ENCODE peak calls at places on chromosomes 6 and 20, in four cellular contexts. H is AG04450, D is psoas muscle, I is esophagus squamous epithelium. M is an unnamed sample.
A peak's percentile ranks its signal among the peaks of the same experiment; 100 is the strongest.

GRCh38 chr20:37075932-37076685 is 19.7 kb downstream of the RBL1 start:
- DNase-seq in H (no peak), D (no peak), I (no peak), M (no peak)

GRCh38 chr6:70954750-70955149 is 2.1 kb downstream of the B3GAT2 start:
- DNase-seq in H (no peak), D (no peak), I (no peak), M (no peak)

GRCh38 chr20:17522528-17522927 is 8.7 kb downstream of the BFSP1 start:
- DNase-seq in H (no peak), D (no peak), I (no peak), M (no peak)

GRCh38 chr6:33885121-33886057 is 81.6 kb upstream of the MLN start:
- DNase-seq in H (no peak), D (peak; percentile 27), I (no peak), M (no peak)

GRCh38 chr6:112481256-112481655 is 134.1 kb downstream of the RFPL4B start:
- DNase-seq in H (no peak), D (no peak), I (no peak), M (no peak)

GRCh38 chr6:498795-499231 is 107.3 kb downstream of the IRF4 start:
- DNase-seq in H (no peak), D (no peak), I (no peak), M (no peak)

GRCh38 chr6:34534656-34535055 is 21.5 kb downstream of the SPDEF start:
- DNase-seq in H (no peak), D (no peak), I (no peak), M (no peak)

GRCh38 chr20:32040142-32040953 is 11.7 kb upstream of the HCK start:
- DNase-seq in H (no peak), D (no peak), I (no peak), M (no peak)

GRCh38 chr20:11380283-11380682 is 537.4 kb upstream of the BTBD3 start:
- DNase-seq in H (no peak), D (no peak), I (no peak), M (no peak)

GRCh38 chr20:44429017-44429339 is 46.7 kb upstream of the TTPAL start:
- DNase-seq in H (no peak), D (no peak), I (no peak), M (no peak)

GRCh38 chr20:20024942-20025341 is 7.8 kb downstream of the NAA20 start:
- DNase-seq in H (no peak), D (no peak), I (no peak), M (no peak)

GRCh38 chr20:33444797-33445560 is 1.4 kb upstream of the SNTA1 start:
- DNase-seq in H (no peak), D (no peak), I (no peak), M (no peak)

GRCh38 chr20:50387996-50388332 is 122.2 kb upstream of the PTPN1 start:
- DNase-seq in H (no peak), D (no peak), I (no peak), M (no peak)

GRCh38 chr6:43803055-43803782 is 33.2 kb downstream of the VEGFA start:
- DNase-seq in H (no peak), D (peak; percentile 82), I (no peak), M (no peak)

GRCh38 chr6:7978736-7979135 is 68.1 kb upstream of the TXNDC5 start:
- DNase-seq in H (no peak), D (no peak), I (no peak), M (no peak)

GRCh38 chr20:33673411-33674293 is 576 bp downstream of the NECAB3 start:
- DNase-seq in H (no peak), D (peak; percentile 57), I (no peak), M (no peak)

GRCh38 chr20:54123587-54124180 is 50.1 kb downstream of the CYP24A1 start:
- DNase-seq in H (no peak), D (no peak), I (no peak), M (no peak)

GRCh38 chr6:28413681-28414080 is 14.1 kb upstream of the ZSCAN12 start:
- DNase-seq in H (no peak), D (no peak), I (no peak), M (no peak)

GRCh38 chr6:155146205-155146604 is 117.6 kb upstream of the CLDN20 start:
- DNase-seq in H (no peak), D (no peak), I (no peak), M (no peak)

GRCh38 chr6:164532546-164533362 is 776.7 kb downstream of the C6orf118 start:
- DNase-seq in H (no peak), D (no peak), I (no peak), M (no peak)

GRCh38 chr20:13786143-13786828 is 1.5 kb downstream of the NDUFAF5 start:
- DNase-seq in H (no peak), D (no peak), I (no peak), M (no peak)

GRCh38 chr6:16494781-16495180 is 256.4 kb downstream of the GMPR start:
- DNase-seq in H (no peak), D (no peak), I (no peak), M (no peak)

GRCh38 chr6:44004136-44004535 is 123.1 kb downstream of the MRPL14 start:
- DNase-seq in H (no peak), D (no peak), I (no peak), M (no peak)

GRCh38 chr6:7974932-7975763 is 64.6 kb upstream of the TXNDC5 start:
- DNase-seq in H (peak; percentile 42), D (peak; percentile 83), I (no peak), M (peak; percentile 85)

GRCh38 chr20:35302421-35303335 is 10.5 kb upstream of the FAM83C start:
- DNase-seq in H (no peak), D (no peak), I (no peak), M (no peak)

DNA sequence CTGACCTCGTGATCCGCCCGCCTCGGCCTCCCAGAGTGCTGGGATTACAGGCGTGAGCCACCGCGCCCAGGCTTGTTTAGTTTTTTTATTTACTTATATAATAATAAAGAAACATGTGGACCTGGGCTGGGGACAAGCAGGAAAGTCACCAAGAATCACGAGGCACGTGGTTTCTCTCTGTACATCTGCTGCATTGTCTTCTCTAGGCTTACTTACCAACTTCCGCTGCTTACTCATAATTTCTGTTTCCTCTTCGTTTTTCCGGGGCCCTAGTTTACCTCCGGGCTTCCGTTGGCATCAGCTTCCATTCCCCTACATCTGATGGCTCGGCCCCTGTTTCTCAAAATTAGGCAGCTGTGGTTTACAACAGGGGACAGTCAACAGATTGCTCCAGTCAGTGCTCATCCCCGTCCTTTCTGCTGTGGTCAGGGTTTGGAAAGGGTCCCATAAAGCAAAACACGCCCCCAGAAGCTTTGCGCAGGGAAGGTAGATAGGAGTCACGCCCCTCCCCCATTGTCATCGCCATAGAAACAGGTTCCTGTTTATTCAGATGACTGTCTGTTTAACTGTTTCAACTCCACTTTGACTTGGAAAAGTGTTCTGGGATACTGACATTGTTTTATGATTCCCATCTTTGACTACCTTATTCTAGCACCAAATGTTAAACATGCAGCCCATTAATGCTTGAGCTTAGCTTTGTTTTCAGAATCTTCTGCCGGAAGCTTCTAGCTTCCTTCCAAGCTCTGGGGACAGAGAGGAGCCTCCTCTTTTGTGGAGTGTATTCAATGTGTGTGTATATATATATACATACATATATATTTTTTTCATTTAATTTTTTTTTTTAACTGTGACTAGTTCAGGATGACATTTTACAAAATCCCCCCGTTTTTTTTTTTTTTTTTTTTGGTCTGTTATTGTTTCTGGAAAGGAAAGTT is 32.0 kb upstream of the TXLNB start:
- DNase-seq in H (peak; percentile 30), D (peak; percentile 75), I (peak; percentile 18), M (no peak)
- H3K27ac ChIP-seq in H (peak overlapping the region; percentile 39), D (peak overlapping the region; percentile 56), I (peak overlapping the region; percentile 65), M (no peak overlapping the region)

GRCh38 chr6:157070403-157071107 is 252.8 kb downstream of the TMEM242 start:
- DNase-seq in H (no peak), D (no peak), I (no peak), M (no peak)
- H3K27ac ChIP-seq in H (no peak overlapping the region), D (no peak overlapping the region), I (no peak overlapping the region), M (no peak overlapping the region)

DNA sequence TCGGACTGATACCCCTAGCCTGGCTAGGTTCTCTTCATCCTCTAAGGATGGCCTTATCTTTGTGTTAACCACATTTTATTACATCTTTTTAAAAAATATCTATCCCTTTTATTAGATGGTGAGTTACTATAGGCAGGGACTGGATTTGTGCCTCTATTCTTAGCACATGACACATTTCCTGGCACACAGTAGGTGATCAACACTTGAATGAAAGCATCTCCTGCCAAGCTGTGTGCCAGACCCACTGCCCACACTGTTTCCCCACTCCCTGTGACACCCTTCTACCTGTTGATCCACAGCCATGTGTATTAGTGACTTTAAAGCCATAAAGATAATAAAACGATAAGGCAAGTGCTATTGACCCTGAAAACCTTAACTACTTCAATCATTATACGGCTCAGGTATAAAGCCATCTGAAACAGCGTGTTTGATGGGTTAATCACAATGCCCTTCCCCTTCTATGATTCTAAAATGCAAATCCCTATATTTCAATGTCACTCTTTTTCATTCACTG is 73.6 kb downstream of the MYLK4 start:
- DNase-seq in H (no peak), D (no peak), I (no peak), M (no peak)
- H3K27ac ChIP-seq in H (no peak overlapping the region), D (peak overlapping the region; percentile 37), I (no peak overlapping the region), M (no peak overlapping the region)

GRCh38 chr6:37456816-37457560 is 24.0 kb downstream of the CMTR1 start:
- DNase-seq in H (peak; percentile 23), D (no peak), I (no peak), M (no peak)
- H3K27ac ChIP-seq in H (peak overlapping the region; percentile 48), D (no peak overlapping the region), I (no peak overlapping the region), M (peak overlapping the region; percentile 45)

M was measured in caudate nucleus.